ENCODE peak calls at places on chromosomes 5 and 9, in ten cellular contexts. T, F, U, E, M, H, W, Q, S and A are unnamed samples.

GRCh38 chr9:132797861-132798659 is 80.0 kb downstream of the AK8 start:
- DNase-seq in Q (no peak), E (no peak), W (no peak), F (no peak), H (no peak), M (no peak), T (no peak), U (no peak), S (no peak), A (no peak)

GRCh38 chr5:80141147-80141671 is 106.1 kb downstream of the THBS4 start:
- DNase-seq in U (no peak), E (peak), S (no peak), T (peak), Q (peak), F (peak), W (peak), M (peak), H (peak), A (peak)

GRCh38 chr5:139474815-139475791 is 4.3 kb downstream of the SMIM33 start:
- DNase-seq in W (no peak), Q (no peak), E (no peak), U (peak), S (no peak), T (no peak), F (no peak), H (peak), M (no peak), A (no peak)

GRCh38 chr5:169548315-169548714 is 35.3 kb upstream of the SPDL1 start:
- DNase-seq in H (peak), U (no peak), S (no peak), E (no peak), T (peak), Q (no peak), F (no peak), W (no peak), M (no peak), A (no peak)

GRCh38 chr5:90390326-90390725 is 19.2 kb downstream of the CETN3 start:
- DNase-seq in S (no peak), F (no peak), W (no peak), Q (no peak), H (no peak), T (no peak), M (no peak), U (no peak), E (no peak), A (no peak)

GRCh38 chr5:134993161-134993560 is 25.5 kb downstream of the CATSPER3 start:
- DNase-seq in W (no peak), H (peak), S (no peak), M (no peak), Q (no peak), T (no peak), E (no peak), U (no peak), F (no peak), A (no peak)

GRCh38 chr9:20269620-20270019 is 352.7 kb downstream of the MLLT3 start:
- DNase-seq in U (no peak), W (no peak), T (no peak), F (no peak), E (no peak), M (no peak), S (no peak), Q (no peak), H (no peak), A (no peak)

GRCh38 chr5:157162919-157163510 is 3.0 kb downstream of the GARIN3 start:
- DNase-seq in U (no peak), M (no peak), H (no peak), E (no peak), Q (no peak), S (no peak), T (no peak), W (no peak), F (no peak), A (no peak)

GRCh38 chr5:79086116-79086515 is 16.5 kb downstream of the BHMT2 start:
- DNase-seq in W (no peak), U (no peak), F (no peak), H (no peak), T (no peak), E (no peak), M (no peak), S (no peak), Q (no peak), A (no peak)

GRCh38 chr5:11797132-11797531 is 107.1 kb downstream of the CTNND2 start:
- DNase-seq in Q (no peak), T (no peak), H (no peak), W (no peak), M (no peak), F (no peak), E (no peak), S (no peak), U (no peak), A (peak)

GRCh38 chr5:36301858-36302603 is at the start of gene RANBP3L:
- DNase-seq in W (no peak), Q (no peak), E (no peak), S (no peak), T (peak), M (no peak), U (no peak), F (no peak), H (peak), A (peak)

GRCh38 chr9:113808391-113809191 is 67.5 kb upstream of the ZNF618 start:
- DNase-seq in H (peak), U (no peak), S (no peak), T (no peak), E (no peak), F (no peak), M (peak), W (no peak), Q (no peak), A (no peak)

GRCh38 chr5:37184748-37185364 is 64.3 kb downstream of the CPLANE1 start:
- DNase-seq in M (no peak), E (no peak), W (no peak), F (no peak), Q (no peak), H (no peak), U (peak), S (no peak), T (no peak), A (no peak)

GRCh38 chr5:138946831-138947560 is 71.9 kb upstream of the LRRTM2 start:
- DNase-seq in F (no peak), W (no peak), H (no peak), T (no peak), M (no peak), U (no peak), E (no peak), S (no peak), Q (no peak), A (no peak)

GRCh38 chr9:3828495-3828894 is 302.7 kb upstream of the RFX3 start:
- DNase-seq in T (no peak), S (no peak), M (no peak), H (no peak), W (no peak), U (no peak), F (no peak), E (no peak), Q (no peak), A (no peak)

GRCh38 chr9:73426226-73426625 is 274.6 kb downstream of the ANXA1 start:
- DNase-seq in W (no peak), H (no peak), U (no peak), T (no peak), S (no peak), F (no peak), Q (no peak), E (no peak), M (no peak), A (no peak)

GRCh38 chr5:169416583-169417196 is 115.8 kb upstream of the SLIT3 start:
- DNase-seq in T (no peak), S (no peak), W (peak), M (peak), H (peak), Q (no peak), E (no peak), F (no peak), U (no peak), A (peak)

GRCh38 chr9:82565188-82565966 is 497.6 kb downstream of the RASEF start:
- DNase-seq in Q (no peak), U (no peak), F (no peak), S (no peak), T (no peak), E (no peak), M (no peak), H (no peak), W (no peak), A (no peak)

GRCh38 chr5:3364433-3364832 is 231.2 kb upstream of the IRX1 start:
- DNase-seq in W (peak), F (no peak), S (no peak), H (no peak), Q (no peak), E (no peak), M (no peak), T (no peak), U (no peak), A (no peak)

GRCh38 chr5:125453011-125453410 is 706.6 kb upstream of the ZNF608 start:
- DNase-seq in F (no peak), Q (no peak), H (no peak), U (no peak), E (no peak), M (no peak), S (no peak), T (no peak), W (no peak), A (peak)

DNA sequence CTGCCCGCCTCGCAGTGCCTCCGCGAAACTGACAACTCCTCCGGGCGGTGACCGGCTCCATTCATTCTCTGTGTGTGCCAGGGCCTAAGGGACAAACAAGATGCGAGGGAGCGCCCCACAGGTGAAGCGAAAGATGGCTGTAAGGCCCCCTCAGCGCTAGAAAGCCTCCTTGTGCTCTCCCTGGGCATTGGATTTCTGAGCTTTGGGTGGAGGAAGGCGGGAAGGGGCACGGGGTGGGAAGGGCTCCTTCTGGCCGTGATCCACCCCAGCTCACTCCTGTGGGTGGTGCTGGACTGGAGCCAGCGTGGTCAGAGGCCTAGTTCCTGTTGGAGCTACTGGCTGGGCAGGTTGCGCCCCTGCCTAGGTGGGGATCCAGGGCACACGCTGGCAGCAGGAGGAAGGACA is 943 bp downstream of the GALNT12 start:
- DNase-seq in T (no peak), M (no peak), S (no peak), F (peak), W (no peak), U (no peak), Q (no peak), E (peak), H (no peak), A (peak)
- H3K4me3 ChIP-seq in T (peak), M (peak), S (peak), F (peak), W (peak), U (no peak), Q (peak), E (peak), H (peak), A (peak)

GRCh38 chr5:127766556-127767335 is 63.6 kb downstream of the CCDC192 start:
- DNase-seq in F (no peak), T (no peak), U (no peak), M (no peak), Q (no peak), E (no peak), H (no peak), W (no peak), S (no peak), A (no peak)
- H3K4me3 ChIP-seq in F (no peak), T (no peak), U (no peak), M (no peak), Q (no peak), E (no peak), H (no peak), W (no peak), S (no peak), A (no peak)

GRCh38 chr5:88807327-88807726 is 75.7 kb downstream of the MEF2C start:
- DNase-seq in E (no peak), F (no peak), S (no peak), M (no peak), H (no peak), T (no peak), Q (no peak), U (no peak), W (no peak), A (no peak)
- H3K4me3 ChIP-seq in E (no peak), F (no peak), S (no peak), M (no peak), H (no peak), T (no peak), Q (no peak), U (no peak), W (no peak), A (no peak)

DNA sequence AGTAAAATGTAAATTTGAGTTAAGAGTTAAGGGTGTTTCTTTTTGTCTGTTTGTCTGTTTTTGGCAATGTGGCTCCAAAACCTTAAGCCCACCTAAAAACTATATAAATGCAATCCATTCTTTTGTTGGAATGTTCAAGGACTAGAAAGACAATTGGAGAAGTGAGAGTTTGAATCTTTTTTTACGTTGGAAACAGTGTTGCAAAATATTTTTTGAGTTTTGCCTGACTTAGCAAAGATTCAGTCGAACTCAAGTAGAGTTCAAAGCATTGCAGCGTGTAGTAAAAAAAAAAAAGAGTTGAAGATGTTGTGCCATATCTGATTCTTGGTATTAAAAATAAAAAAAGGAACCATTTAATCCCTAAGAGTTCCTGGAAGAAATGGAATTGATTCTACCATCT is 915 bp downstream of the SYK start:
- DNase-seq in H (no peak), F (no peak), Q (no peak), S (no peak), M (no peak), W (no peak), U (no peak), E (no peak), T (no peak), A (no peak)
- H3K4me3 ChIP-seq in H (no peak), F (peak), Q (no peak), S (no peak), M (no peak), W (peak), U (no peak), E (peak), T (no peak), A (peak)

GRCh38 chr9:95127249-95128176 is 190.0 kb downstream of the FANCC start:
- DNase-seq in T (peak), S (peak), E (peak), F (peak), W (peak), Q (peak), U (no peak), M (peak), H (peak), A (peak)
- H3K4me3 ChIP-seq in T (peak), S (no peak), E (peak), F (peak), W (peak), Q (peak), U (no peak), M (peak), H (peak), A (no peak)

DNA sequence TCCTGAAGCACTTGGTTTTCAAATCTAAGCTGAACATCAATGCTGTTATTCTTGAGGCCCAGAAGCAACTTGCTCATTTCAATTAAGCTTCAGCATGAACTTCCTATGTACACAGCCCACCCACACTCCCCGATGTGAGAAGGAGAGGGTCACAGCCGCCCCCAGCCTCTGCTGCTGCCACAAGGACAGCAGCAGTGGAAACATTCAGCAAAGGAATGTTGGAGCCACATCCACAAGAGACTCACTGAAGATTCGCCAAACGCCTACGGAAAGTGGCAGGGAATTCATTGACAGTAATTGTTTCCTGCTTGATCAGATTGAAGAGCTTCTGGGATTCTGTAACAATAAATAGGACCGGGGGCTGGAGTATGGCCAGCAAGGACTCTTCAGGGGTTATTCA is 2.9 kb downstream of the TGFBI start:
- DNase-seq in Q (no peak), E (no peak), W (peak), T (no peak), S (no peak), U (no peak), H (no peak), M (peak), F (peak), A (no peak)
- H3K4me3 ChIP-seq in Q (no peak), E (no peak), W (peak), T (no peak), S (no peak), U (no peak), H (peak), M (no peak), F (no peak), A (no peak)

GRCh38 chr5:67413749-67414148 is 217.2 kb upstream of the CD180 start:
- DNase-seq in F (no peak), W (no peak), Q (no peak), U (no peak), H (no peak), M (no peak), T (no peak), S (no peak), E (no peak), A (no peak)

GRCh38 chr5:67407979-67408378 is 211.4 kb upstream of the CD180 start:
- DNase-seq in H (no peak), U (no peak), T (no peak), F (no peak), M (no peak), E (no peak), S (no peak), W (no peak), Q (no peak), A (no peak)

GRCh38 chr5:67405101-67405364 is 208.4 kb upstream of the CD180 start:
- DNase-seq in F (no peak), E (no peak), Q (no peak), M (no peak), U (no peak), H (no peak), T (no peak), W (no peak), S (no peak), A (no peak)

GRCh38 chr5:67405755-67406154 is 209.2 kb upstream of the CD180 start:
- DNase-seq in F (no peak), T (no peak), H (no peak), U (no peak), M (no peak), Q (no peak), W (no peak), S (no peak), E (no peak), A (no peak)

GRCh38 chr5:67409342-67409741 is 212.7 kb upstream of the CD180 start:
- DNase-seq in Q (no peak), U (no peak), W (no peak), F (no peak), M (no peak), S (no peak), H (no peak), E (no peak), T (no peak), A (no peak)
- H3K4me3 ChIP-seq in Q (no peak), U (no peak), W (no peak), F (no peak), M (no peak), S (no peak), H (no peak), E (no peak), T (no peak), A (no peak)